ENCODE peak calls at places on chromosome 3, in ten cellular contexts. C is suprapubic skin, R is heart left ventricle, V is upper lobe of left lung, F is HL-60, Y is kidney epithelial cell, L is HFF-Myc, M is cardiac muscle cell, W is testis, O is astrocyte. Z is an unnamed sample.

GRCh38 chr3:151875759-151876158 is 2.3 kb downstream of the SUCNR1 start:
- DNase-seq in R (no peak), Y (peak), W (no peak), F (peak), V (no peak), M (peak), O (no peak), C (no peak), L (no peak), Z (no peak)

GRCh38 chr3:8987673-8988655 is 24.7 kb upstream of the RAD18 start:
- DNase-seq in W (peak), F (peak), L (no peak), O (peak), Y (no peak), C (no peak), R (peak), V (no peak), M (peak), Z (no peak)

GRCh38 chr3:137204409-137204808 is 246.6 kb downstream of the IL20RB start:
- DNase-seq in V (no peak), F (no peak), L (no peak), R (no peak), C (no peak), M (no peak), W (no peak), Y (no peak), O (no peak), Z (no peak)

GRCh38 chr3:115245899-115246298 is 98.8 kb upstream of the ZBTB20 start:
- DNase-seq in O (peak), L (no peak), Y (no peak), W (no peak), F (no peak), C (no peak), V (no peak), M (peak), R (no peak), Z (no peak)

GRCh38 chr3:126476166-126476975 is 680 bp upstream of the ZXDC start:
- DNase-seq in F (peak), O (peak), M (peak), W (no peak), R (no peak), Y (no peak), L (no peak), C (peak), V (peak), Z (peak)

GRCh38 chr3:99938270-99938955 is 120.8 kb downstream of the CMSS1 start:
- DNase-seq in V (no peak), F (no peak), M (peak), W (no peak), R (no peak), L (no peak), O (peak), Y (no peak), C (no peak), Z (no peak)

GRCh38 chr3:39121626-39122025 is 14.1 kb downstream of the TTC21A start:
- DNase-seq in R (no peak), L (no peak), W (no peak), Y (no peak), M (no peak), V (no peak), C (no peak), F (peak), O (no peak), Z (no peak)

GRCh38 chr3:157913751-157914150 is 192.5 kb downstream of the SHOX2 start:
- DNase-seq in V (no peak), Y (no peak), O (no peak), W (no peak), R (no peak), F (no peak), L (no peak), M (peak), C (no peak), Z (no peak)

GRCh38 chr3:38116471-38117162 is 20.3 kb downstream of the ACAA1 start:
- DNase-seq in M (no peak), W (no peak), R (no peak), F (no peak), O (no peak), V (no peak), C (peak), L (no peak), Y (no peak), Z (no peak)

DNA sequence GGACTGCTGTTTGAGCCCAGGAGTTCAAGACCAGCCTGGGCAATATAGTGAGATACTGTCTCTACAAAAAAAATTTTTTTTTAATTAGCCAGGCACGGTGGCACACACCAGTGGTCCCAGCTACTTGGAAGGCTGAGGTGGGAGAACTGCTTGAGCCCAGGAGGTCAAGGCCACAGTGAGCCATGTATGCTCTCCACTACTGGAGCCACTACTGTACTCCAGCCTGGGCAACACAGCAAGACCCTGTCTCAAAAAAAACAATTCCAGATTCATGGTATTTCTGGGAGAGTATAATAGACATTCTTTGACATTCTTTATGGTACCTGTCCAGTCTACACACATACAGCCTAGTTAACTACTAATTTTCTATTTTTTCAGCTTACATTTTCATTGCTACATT is 70.1 kb downstream of the GSK3B start:
- DNase-seq in R (no peak), V (no peak), C (no peak), Y (no peak), O (no peak), L (no peak), M (no peak), F (no peak), W (no peak), Z (no peak)
- H3K4me3 ChIP-seq in R (no peak), V (no peak), C (no peak), Y (no peak), O (no peak), L (no peak), M (no peak), F (no peak), W (no peak), Z (no peak)

GRCh38 chr3:47250309-47251060 is 32.1 kb downstream of the KIF9 start:
- DNase-seq in O (no peak), Y (no peak), F (peak), M (peak), V (no peak), L (no peak), W (peak), C (no peak), R (peak), Z (peak)
- TF ChIP-seq CTCF in O (peak), Y (peak), F (peak), M (peak), V (no peak), L (peak), W (no peak), C (no peak), R (peak), Z (peak)

GRCh38 chr3:65593780-65594752 is 444.7 kb downstream of the MAGI1 start:
- DNase-seq in O (no peak), Y (no peak), F (no peak), L (no peak), C (no peak), V (no peak), R (no peak), M (no peak), W (no peak), Z (no peak)

GRCh38 chr3:65596511-65597224 is 442.1 kb downstream of the MAGI1 start:
- DNase-seq in M (no peak), C (no peak), Y (no peak), V (peak), O (no peak), L (no peak), R (no peak), W (no peak), F (no peak), Z (no peak)

GRCh38 chr3:65597225-65597951 is 441.3 kb downstream of the MAGI1 start:
- DNase-seq in W (peak), R (peak), M (peak), O (peak), Y (no peak), V (peak), L (no peak), C (no peak), F (no peak), Z (no peak)

GRCh38 chr3:65595222-65595996 is 443.3 kb downstream of the MAGI1 start:
- DNase-seq in O (no peak), R (no peak), W (no peak), F (no peak), L (no peak), M (no peak), Y (no peak), V (no peak), C (no peak), Z (no peak)

DNA sequence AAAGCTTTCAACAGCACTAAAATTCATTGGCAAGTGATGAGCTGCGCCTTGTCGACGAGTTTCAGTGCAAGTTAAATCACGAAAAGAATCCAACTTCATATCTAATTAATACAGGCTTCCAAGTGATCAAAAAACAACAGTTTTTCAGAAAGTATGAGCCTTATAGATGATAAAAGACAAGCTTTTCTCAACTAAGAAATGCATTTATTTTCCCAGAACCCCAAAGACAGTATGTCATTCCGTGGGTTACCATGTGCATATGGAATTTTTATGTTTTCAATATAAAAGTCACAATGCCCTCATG is 442.8 kb downstream of the MAGI1 start:
- DNase-seq in C (no peak), V (no peak), M (no peak), W (no peak), F (no peak), R (no peak), O (no peak), L (no peak), Y (no peak), Z (no peak)
- H3K4me3 ChIP-seq in C (no peak), V (no peak), M (no peak), W (no peak), F (no peak), R (no peak), O (no peak), L (no peak), Y (no peak), Z (no peak)

GRCh38 chr3:49428697-49429100 is 425 bp downstream of the NICN1 start:
- DNase-seq in M (no peak), W (no peak), O (no peak), F (no peak), L (no peak), Y (peak), C (no peak), V (no peak), R (no peak), Z (no peak)
- TF ChIP-seq CTCF in M (peak), W (no peak), O (no peak), F (no peak), L (no peak), Y (peak), C (no peak), V (no peak), R (no peak), Z (no peak)

GRCh38 chr3:66889758-66890576 is 108.1 kb upstream of the KBTBD8 start:
- DNase-seq in V (no peak), W (no peak), F (no peak), L (no peak), C (no peak), Y (no peak), M (no peak), O (no peak), R (no peak), Z (no peak)
- H3K4me3 ChIP-seq in V (no peak), W (no peak), F (no peak), L (no peak), C (no peak), Y (no peak), M (no peak), O (no peak), R (no peak), Z (no peak)